ENCODE peak calls at places on chromosomes 2 and 18, in five cellular contexts. B is aorta, H is neuronal stem cell, G is breast epithelium, N is tibial artery. E is an unnamed sample.

GRCh38 chr18:25247725-25248124 is 104.2 kb downstream of the ZNF521 start:
- DNase-seq in B (no peak), H (no peak), G (no peak), N (no peak), E (no peak)

GRCh38 chr2:9057939-9058761 is 54.7 kb upstream of the MBOAT2 start:
- DNase-seq in B (no peak), H (no peak), G (no peak), N (no peak), E (no peak)

GRCh38 chr2:216991563-216991962 is 131.7 kb upstream of the TNP1 start:
- DNase-seq in B (no peak), H (no peak), G (no peak), N (no peak), E (no peak)

GRCh38 chr2:155841442-155841841 is 491.1 kb downstream of the NR4A2 start:
- DNase-seq in B (no peak), H (no peak), G (no peak), N (no peak), E (no peak)

GRCh38 chr2:131155208-131155855 is 50.2 kb downstream of the PLEKHB2 start:
- DNase-seq in B (no peak), H (no peak), G (no peak), N (no peak), E (no peak)

GRCh38 chr2:44137872-44138551 is 30.7 kb upstream of the PPM1B start:
- DNase-seq in B (no peak), H (no peak), G (no peak), N (no peak), E (no peak)

GRCh38 chr2:239192456-239192855 is 208.4 kb downstream of the HDAC4 start:
- DNase-seq in B (peak; percentile 24), H (no peak), G (peak; percentile 50), N (peak; percentile 57), E (peak; percentile 37)

GRCh38 chr2:18077724-18078123 is 199.3 kb downstream of the KCNS3 start:
- DNase-seq in B (no peak), H (no peak), G (no peak), N (no peak), E (no peak)

GRCh38 chr2:224432003-224432574 is 30.2 kb upstream of the FAM124B start:
- DNase-seq in B (no peak), H (no peak), G (no peak), N (no peak), E (peak; percentile 39)

GRCh38 chr18:75124551-75124950 is 84.4 kb downstream of the PTGR3 start:
- DNase-seq in B (no peak), H (no peak), G (no peak), N (peak; percentile 54), E (no peak)

GRCh38 chr2:28185153-28185552 is 207.5 kb upstream of the FOSL2 start:
- DNase-seq in B (no peak), H (no peak), G (no peak), N (no peak), E (no peak)

GRCh38 chr2:207163053-207163814 is 2.5 kb downstream of the KLF7 start:
- DNase-seq in B (peak; percentile 66), H (no peak), G (no peak), N (no peak), E (no peak)

GRCh38 chr2:43980902-43981301 is 14.9 kb downstream of the LRPPRC start:
- DNase-seq in B (no peak), H (no peak), G (no peak), N (no peak), E (no peak)

GRCh38 chr18:41501848-41502247 is 453.2 kb upstream of the PIK3C3 start:
- DNase-seq in B (no peak), H (no peak), G (no peak), N (no peak), E (no peak)

GRCh38 chr2:68468801-68469200 is 1.4 kb downstream of the APLF start:
- DNase-seq in B (no peak), H (no peak), G (no peak), N (no peak), E (no peak)

GRCh38 chr2:176092270-176093144 is at the start of gene HOXD13:
- DNase-seq in B (peak; percentile 49), H (no peak), G (no peak), N (peak; percentile 60), E (no peak)

GRCh38 chr2:206804326-206804725 is 38.9 kb downstream of the FASTKD2 start:
- DNase-seq in B (no peak), H (no peak), G (no peak), N (no peak), E (no peak)

GRCh38 chr2:109690822-109691541 is 76.8 kb downstream of the SOWAHC start:
- DNase-seq in B (peak; percentile 83), H (no peak), G (peak; percentile 59), N (peak; percentile 81), E (no peak)

GRCh38 chr2:148459300-148459891 is 185.2 kb upstream of the EPC2 start:
- DNase-seq in B (no peak), H (no peak), G (no peak), N (no peak), E (no peak)

GRCh38 chr2:242098445-242099128 is 229.1 kb downstream of the RTP5 start:
- DNase-seq in B (no peak), H (no peak), G (no peak), N (no peak), E (no peak)

GRCh38 chr2:28394331-28394877 is 1.7 kb downstream of the FOSL2 start:
- DNase-seq in B (peak; percentile 70), H (no peak), G (peak; percentile 71), N (peak; percentile 81), E (peak; percentile 23)

GRCh38 chr2:117979911-117980341 is 33.9 kb downstream of the CCDC93 start:
- DNase-seq in B (no peak), H (no peak), G (no peak), N (no peak), E (no peak)

GRCh38 chr2:109210431-109211200 is 81.6 kb downstream of the SH3RF3 start:
- DNase-seq in B (no peak), H (no peak), G (no peak), N (no peak), E (no peak)

GRCh38 chr2:27857417-27858172 is 32.6 kb downstream of the RBKS start:
- DNase-seq in B (no peak), H (no peak), G (no peak), N (no peak), E (no peak)

GRCh38 chr2:176269319-176270099 is at the start of gene MTX2:
- DNase-seq in B (peak; percentile 77), H (peak; percentile 69), G (peak; percentile 61), N (peak; percentile 80), E (peak; percentile 76)

GRCh38 chr2:158493458-158493857 is 36.7 kb downstream of the PKP4 start:
- DNase-seq in B (no peak), H (no peak), G (no peak), N (no peak), E (no peak)

DNA sequence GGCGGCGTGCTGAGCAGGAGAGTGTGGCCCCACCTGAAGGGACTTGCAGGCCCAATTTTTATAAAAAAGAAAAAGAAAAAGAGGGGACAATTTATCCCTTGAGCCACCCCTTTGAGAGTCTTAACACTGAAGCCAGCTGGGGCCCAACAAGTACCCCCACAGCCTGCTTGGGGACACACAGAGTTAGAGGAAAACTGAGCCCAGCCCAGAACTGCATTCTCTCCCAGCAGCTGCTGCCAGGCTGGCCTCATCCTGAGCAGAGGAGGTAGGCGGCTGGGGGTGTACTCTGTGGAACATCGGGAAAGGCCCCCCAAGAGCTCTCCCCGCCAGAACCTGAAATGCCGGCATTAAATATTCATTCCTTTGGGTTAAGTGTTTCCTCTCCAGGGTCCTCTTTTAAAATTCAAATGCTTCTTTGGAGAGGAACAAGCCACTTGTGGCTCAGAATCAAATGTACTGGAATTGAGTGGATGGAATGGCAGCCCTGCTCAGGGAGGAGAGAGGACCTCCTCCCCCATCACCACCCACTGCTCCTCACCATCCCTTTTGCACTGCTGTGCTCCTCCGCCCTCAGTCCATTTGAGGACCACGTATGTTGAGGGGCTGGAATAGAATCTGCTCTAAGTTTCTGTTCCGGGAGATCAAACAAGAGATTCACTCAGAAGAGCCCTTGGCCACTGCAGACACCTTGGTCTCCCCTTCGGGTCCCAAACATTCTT is 45.6 kb downstream of the C1QL2 start:
- DNase-seq in B (no peak), H (no peak), G (no peak), N (no peak), E (no peak)
- H3K4me3 ChIP-seq in B (no peak overlapping the region), H (no peak overlapping the region), G (no peak overlapping the region), N (no peak overlapping the region), E (no peak overlapping the region)

DNA sequence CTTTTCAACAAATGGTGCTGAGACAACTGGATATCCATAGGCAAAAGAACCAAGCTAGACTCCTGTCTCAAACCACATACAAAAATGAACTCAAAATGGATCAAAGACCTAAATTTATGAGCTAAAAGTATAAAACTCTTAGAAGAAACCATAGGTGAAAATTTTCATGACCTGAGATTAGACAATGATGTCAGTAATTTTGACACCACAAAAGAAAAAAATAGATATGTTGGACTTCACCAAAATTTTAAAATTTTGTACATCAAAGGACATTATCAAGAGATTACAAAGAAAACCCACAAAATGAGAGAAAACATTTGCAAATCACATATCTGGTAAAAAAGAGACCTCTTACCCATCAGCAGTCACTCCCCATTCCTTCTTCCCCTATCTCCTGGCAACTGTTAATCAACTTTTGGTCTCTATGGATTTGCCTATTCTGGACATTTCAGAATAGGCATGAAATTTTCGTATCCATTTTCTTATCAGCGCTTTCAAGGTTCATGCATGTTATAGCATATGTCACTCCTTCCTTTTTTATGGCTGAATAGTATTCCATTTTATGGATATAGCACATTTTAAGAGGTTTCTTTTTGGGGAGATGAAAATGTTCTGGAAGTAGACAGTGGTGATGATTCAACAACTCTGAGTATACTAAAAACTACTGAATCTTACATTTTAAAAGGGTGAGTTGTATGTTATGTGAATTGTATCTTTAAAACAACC is 43.3 kb downstream of the FAM178B start:
- DNase-seq in B (no peak), H (no peak), G (no peak), N (no peak), E (no peak)
- H3K27ac ChIP-seq in B (no peak overlapping the region), H (no peak overlapping the region), G (no peak overlapping the region), N (no peak overlapping the region), E (no peak overlapping the region)

DNA sequence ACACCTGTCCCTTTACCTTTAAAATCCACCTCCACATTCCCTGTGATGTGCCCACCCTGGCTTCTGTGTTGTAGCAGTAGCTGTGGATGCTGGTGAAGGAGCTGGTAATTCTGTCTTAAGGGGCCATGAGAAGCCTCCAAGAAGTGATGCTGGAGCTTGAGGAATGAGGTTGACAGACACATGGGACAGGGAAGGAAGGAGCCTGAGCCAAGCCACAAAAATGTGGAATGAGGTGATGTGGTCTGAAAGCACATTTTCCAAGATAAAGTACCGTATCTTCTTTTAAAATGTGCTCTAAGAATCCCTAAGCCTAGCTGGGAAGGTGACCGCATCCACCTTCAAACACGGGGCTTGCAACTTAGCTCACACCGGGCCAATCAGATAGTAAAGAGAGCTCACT is 31.2 kb downstream of the VWA3B start:
- DNase-seq in B (no peak), H (no peak), G (no peak), N (no peak), E (no peak)
- H3K27me3 ChIP-seq in B (no peaks in the 10 kb centered on the region), H (no peaks in the 10 kb centered on the region), G (no peaks in the 10 kb centered on the region), N (peaks cover 3% of the 10 kb centered on the region), E (no peaks in the 10 kb centered on the region)

GRCh38 chr2:177316756-177317155 is 52.2 kb upstream of the NFE2L2 start:
- DNase-seq in B (no peak), H (no peak), G (no peak), N (no peak), E (no peak)

GRCh38 chr2:177314194-177314593 is 49.7 kb upstream of the NFE2L2 start:
- DNase-seq in B (no peak), H (no peak), G (no peak), N (no peak), E (no peak)

GRCh38 chr2:177313162-177313781 is 48.7 kb upstream of the NFE2L2 start:
- DNase-seq in B (no peak), H (no peak), G (no peak), N (no peak), E (no peak)

GRCh38 chr2:177315303-177315887 is 50.9 kb upstream of the NFE2L2 start:
- DNase-seq in B (no peak), H (no peak), G (no peak), N (no peak), E (no peak)

GRCh38 chr2:177314722-177315264 is 50.3 kb upstream of the NFE2L2 start:
- DNase-seq in B (no peak), H (no peak), G (no peak), N (no peak), E (no peak)
- H3K4me3 ChIP-seq in B (no peak overlapping the region), H (no peak overlapping the region), G (no peak overlapping the region), N (no peak overlapping the region), E (no peak overlapping the region)